ENCODE peak calls at places on chromosomes 7 and 10, in five cellular contexts. One of them, this sample, is unnamed.

GRCh38 chr10:89390875-89391576 is 1.4 kb upstream of the IFIT1 start:
- DNase-seq in SK-N-SH: no peak
- DNase-seq in K562: no peak
- DNase-seq in GM12878: no peak
- DNase-seq in HepG2: no peak
- DNase-seq in this sample: no peak

GRCh38 chr10:61993676-61994401 is 92.3 kb downstream of the ARID5B start:
- DNase-seq in K562: no peak
- DNase-seq in SK-N-SH: no peak
- DNase-seq in GM12878: no peak
- DNase-seq in HepG2: no peak
- DNase-seq in this sample: no peak

GRCh38 chr10:49271346-49271745 is 27.6 kb upstream of the C10orf71 start:
- DNase-seq in SK-N-SH: no peak
- DNase-seq in K562: no peak
- DNase-seq in GM12878: no peak
- DNase-seq in HepG2: no peak
- DNase-seq in this sample: no peak

GRCh38 chr7:112929411-112929810 is 139.2 kb upstream of the TMEM168 start:
- DNase-seq in SK-N-SH: no peak
- DNase-seq in K562: no peak
- DNase-seq in HepG2: no peak
- DNase-seq in GM12878: no peak
- DNase-seq in this sample: no peak

GRCh38 chr10:28403090-28403489 is 100.2 kb upstream of the MPP7 start:
- DNase-seq in GM12878: no peak
- DNase-seq in HepG2: no peak
- DNase-seq in K562: no peak
- DNase-seq in SK-N-SH: no peak
- DNase-seq in this sample: no peak

GRCh38 chr10:29621161-29621560 is 13.6 kb downstream of the SVIL start:
- DNase-seq in HepG2: peak
- DNase-seq in K562: no peak
- DNase-seq in GM12878: no peak
- DNase-seq in SK-N-SH: no peak
- DNase-seq in this sample: no peak

GRCh38 chr10:44651834-44652233 is 259.3 kb upstream of the TMEM72 start:
- DNase-seq in SK-N-SH: no peak
- DNase-seq in K562: no peak
- DNase-seq in HepG2: no peak
- DNase-seq in GM12878: no peak
- DNase-seq in this sample: no peak

GRCh38 chr7:149720372-149721083 is 52.9 kb downstream of the ZNF467 start:
- DNase-seq in GM12878: no peak
- DNase-seq in HepG2: peak
- DNase-seq in K562: no peak
- DNase-seq in SK-N-SH: peak
- DNase-seq in this sample: no peak

GRCh38 chr10:47049906-47050305 is 138.7 kb downstream of the PTPN20 start:
- DNase-seq in SK-N-SH: no peak
- DNase-seq in GM12878: no peak
- DNase-seq in HepG2: no peak
- DNase-seq in K562: no peak
- DNase-seq in this sample: no peak

GRCh38 chr7:126398851-126399529 is 853.8 kb downstream of the GRM8 start:
- DNase-seq in K562: no peak
- DNase-seq in SK-N-SH: no peak
- DNase-seq in GM12878: no peak
- DNase-seq in HepG2: no peak
- DNase-seq in this sample: no peak

GRCh38 chr10:94413374-94413773 is 11.0 kb downstream of the TBC1D12 start:
- DNase-seq in GM12878: no peak
- DNase-seq in K562: no peak
- DNase-seq in SK-N-SH: no peak
- DNase-seq in HepG2: no peak
- DNase-seq in this sample: no peak

DNA sequence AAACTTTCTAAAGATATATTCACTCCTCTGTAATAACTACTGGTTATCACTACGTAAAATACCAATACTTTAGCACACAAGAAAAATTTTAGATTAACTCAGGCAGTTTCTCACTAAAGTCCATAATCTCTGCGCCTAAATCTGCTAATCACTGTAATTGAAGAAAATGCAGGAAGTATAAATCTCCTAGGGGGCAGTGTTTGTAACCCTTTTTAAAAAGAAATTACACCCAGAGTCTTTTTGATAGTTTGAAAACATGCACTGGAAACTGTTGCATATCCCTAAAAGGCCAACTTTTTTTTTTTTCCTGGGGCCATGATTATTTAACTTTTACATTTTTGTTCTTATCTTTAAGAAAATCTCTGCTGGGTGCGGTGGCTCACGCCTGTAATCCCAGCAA is 209.6 kb downstream of the KIAA1217 start:
- DNase-seq in SK-N-SH: no peak
- DNase-seq in GM12878: no peak
- DNase-seq in K562: no peak
- DNase-seq in HepG2: no peak
- DNase-seq in this sample: no peak
- TF ChIP-seq FOXM1 in SK-N-SH: no peak
- TF ChIP-seq FOXM1 in GM12878: no peak
- TF ChIP-seq FOXM1 in K562: no peak
- TF ChIP-seq FOXM1 in HepG2: no peak
- TF ChIP-seq FOXM1 in this sample: no peak

DNA sequence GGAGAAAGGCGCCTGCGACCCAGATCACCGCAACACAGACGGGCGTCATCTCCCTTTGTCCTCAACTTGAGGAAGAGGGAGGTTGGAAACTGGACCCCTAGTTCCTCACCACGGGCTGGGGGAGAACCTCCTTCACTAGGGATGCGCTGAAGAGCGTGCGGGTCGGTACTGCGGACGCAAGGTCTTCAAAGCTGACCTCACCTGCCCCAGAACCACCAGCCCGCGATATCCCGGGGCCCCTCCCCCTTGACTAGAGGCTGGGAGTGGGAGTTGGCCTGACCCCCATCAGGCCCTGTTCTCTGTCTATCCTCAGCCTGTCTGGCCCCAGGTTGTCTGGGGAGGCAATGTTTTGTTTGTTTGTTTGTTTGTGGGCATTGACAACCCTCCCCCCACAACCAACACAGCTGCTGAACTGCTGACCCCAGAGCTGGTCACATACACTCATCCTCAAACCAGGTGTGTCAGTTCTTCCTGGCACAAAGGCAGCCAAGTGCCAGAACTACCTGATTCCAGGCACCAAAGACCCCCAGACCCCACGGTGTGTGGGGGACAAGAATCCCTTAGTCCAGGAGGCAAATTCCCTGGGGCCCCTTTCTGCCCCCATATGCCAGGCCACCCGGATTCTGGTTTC is 2.9 kb downstream of the NPM3 start:
- DNase-seq in HepG2: no peak
- DNase-seq in GM12878: no peak
- DNase-seq in SK-N-SH: peak
- DNase-seq in K562: no peak
- DNase-seq in this sample: peak
- TF ChIP-seq FOXM1 in HepG2: no peak
- TF ChIP-seq FOXM1 in GM12878: no peak
- TF ChIP-seq FOXM1 in SK-N-SH: no peak
- TF ChIP-seq FOXM1 in K562: no peak
- TF ChIP-seq FOXM1 in this sample: no peak

DNA sequence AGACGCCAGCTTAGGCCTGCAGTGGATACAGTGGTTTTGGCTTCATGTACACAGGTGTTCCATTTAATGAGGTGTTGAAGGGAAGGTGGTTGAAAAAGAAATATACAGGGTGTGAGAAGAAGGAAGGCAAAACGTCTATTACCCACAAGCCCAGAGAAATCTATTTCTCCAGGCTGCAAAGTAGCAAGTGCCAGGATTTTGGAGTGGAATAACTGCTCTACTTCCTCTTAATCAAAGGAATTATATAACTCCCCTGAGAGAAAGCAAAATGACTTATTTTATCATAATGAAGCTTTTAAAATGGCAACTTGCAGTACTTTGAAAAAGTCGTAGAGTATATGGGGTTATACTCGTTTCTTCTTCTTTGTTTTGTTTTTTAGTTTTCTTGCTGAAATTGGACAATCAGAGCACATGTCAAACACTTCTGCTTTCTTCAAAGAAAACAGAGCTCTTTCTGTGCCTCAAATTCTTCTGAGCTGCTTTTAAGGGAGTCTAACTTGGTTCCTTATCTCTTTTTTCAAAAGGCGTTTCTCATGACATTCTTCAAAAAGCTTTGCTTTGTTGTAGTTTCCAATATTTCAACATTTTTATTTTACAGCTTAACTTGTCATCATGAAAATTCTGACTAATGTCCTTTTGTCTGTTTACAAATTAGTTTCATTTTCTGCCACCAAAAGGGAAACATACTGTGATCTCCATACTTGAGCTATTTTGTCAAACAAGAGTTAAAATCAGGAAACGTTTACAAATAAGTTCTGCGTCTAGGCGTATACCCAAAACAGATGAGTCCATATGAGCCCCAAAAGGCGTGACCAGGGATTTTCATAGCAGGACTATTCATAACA is 289.7 kb downstream of the FRMD4A start:
- DNase-seq in HepG2: no peak
- DNase-seq in K562: no peak
- DNase-seq in SK-N-SH: no peak
- DNase-seq in GM12878: no peak
- DNase-seq in this sample: no peak
- TF ChIP-seq FOXM1 in HepG2: no peak
- TF ChIP-seq FOXM1 in K562: no peak
- TF ChIP-seq FOXM1 in SK-N-SH: no peak
- TF ChIP-seq FOXM1 in GM12878: no peak
- TF ChIP-seq FOXM1 in this sample: no peak

DNA sequence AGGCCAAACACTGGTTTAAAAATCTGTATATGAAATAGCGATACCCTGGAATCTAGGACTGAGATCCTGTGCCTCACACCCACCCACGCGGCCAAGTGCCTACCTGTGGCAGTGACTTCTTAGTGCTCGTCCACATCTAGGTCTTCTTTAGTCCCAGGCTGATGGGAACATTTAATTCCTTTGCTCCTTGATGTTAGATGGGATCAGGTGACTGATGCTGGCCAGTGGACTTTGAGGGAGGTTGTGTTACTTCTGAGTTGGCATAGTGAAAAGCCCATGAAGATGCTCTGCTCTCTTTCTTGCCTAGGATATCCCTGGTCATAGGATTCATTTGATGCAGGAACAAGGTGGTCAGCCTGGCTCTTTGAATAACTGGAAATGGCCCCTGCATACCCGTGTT is 59.2 kb downstream of the BMPR1A start:
- DNase-seq in GM12878: no peak
- DNase-seq in K562: no peak
- DNase-seq in HepG2: no peak
- DNase-seq in SK-N-SH: no peak
- DNase-seq in this sample: no peak
- TF ChIP-seq FOXM1 in GM12878: no peak
- TF ChIP-seq FOXM1 in K562: no peak
- TF ChIP-seq FOXM1 in HepG2: no peak
- TF ChIP-seq FOXM1 in SK-N-SH: no peak
- TF ChIP-seq FOXM1 in this sample: no peak

GRCh38 chr10:130189466-130190064 is 53.4 kb downstream of the GLRX3 start:
- DNase-seq in SK-N-SH: peak
- DNase-seq in GM12878: no peak
- DNase-seq in K562: no peak
- DNase-seq in HepG2: no peak
- DNase-seq in this sample: no peak

GRCh38 chr10:130190737-130191115 is 54.5 kb downstream of the GLRX3 start:
- DNase-seq in K562: no peak
- DNase-seq in SK-N-SH: no peak
- DNase-seq in GM12878: no peak
- DNase-seq in HepG2: no peak
- DNase-seq in this sample: no peak

GRCh38 chr10:130185591-130185990 is 49.4 kb downstream of the GLRX3 start:
- DNase-seq in SK-N-SH: no peak
- DNase-seq in K562: no peak
- DNase-seq in GM12878: no peak
- DNase-seq in HepG2: no peak
- DNase-seq in this sample: no peak

GRCh38 chr10:130190065-130190736 is 54.0 kb downstream of the GLRX3 start:
- DNase-seq in HepG2: peak
- DNase-seq in K562: no peak
- DNase-seq in GM12878: peak
- DNase-seq in SK-N-SH: peak
- DNase-seq in this sample: peak

DNA sequence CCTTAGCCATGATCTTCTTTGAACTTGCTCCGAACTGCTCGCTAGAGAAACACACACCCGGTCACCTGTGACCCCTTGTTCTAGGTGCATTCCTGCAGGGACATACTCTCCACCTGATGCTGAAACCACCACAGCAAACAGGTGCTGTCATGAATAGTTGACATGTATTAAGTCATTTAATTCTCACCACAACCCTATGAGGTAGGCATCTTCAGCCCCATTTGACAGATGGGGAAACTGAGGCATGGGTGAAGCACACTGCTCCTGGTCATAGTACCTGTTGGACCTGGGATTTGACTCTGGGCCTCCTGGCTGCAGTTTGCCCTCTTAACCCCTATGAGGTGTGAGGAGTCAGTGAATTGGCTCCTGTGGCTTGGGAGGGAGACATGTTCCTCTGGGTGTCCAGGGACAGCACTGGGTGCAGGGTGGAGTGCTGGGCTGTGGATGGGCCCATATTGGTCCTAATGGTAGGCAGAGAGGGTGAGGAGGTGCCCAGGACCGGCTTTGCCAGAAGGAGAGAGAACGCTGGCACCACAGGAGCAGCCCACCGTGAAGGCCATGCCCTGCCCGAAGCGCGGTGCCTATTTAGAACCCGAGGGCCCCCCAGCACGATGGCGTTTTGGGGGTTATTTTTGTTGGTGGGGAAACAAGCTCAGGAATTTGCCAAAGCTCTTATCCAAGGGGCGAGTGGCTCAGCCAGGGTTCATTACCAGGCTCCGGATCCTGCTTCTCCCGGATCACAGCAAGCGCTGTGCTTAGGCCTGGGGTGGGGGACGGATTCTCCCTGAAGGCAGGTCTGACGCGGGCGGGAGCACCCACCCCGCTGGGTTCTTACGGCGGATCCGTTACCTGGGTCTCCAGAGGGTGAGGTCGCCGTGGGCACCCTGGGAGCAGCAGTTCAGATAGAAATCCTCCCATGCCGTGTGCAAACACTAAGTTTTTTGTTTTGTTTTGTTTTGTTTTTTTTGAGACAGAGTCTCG is 52.3 kb downstream of the GLRX3 start:
- DNase-seq in SK-N-SH: no peak
- DNase-seq in K562: no peak
- DNase-seq in GM12878: no peak
- DNase-seq in HepG2: peak
- DNase-seq in this sample: no peak
- TF ChIP-seq FOXM1 in SK-N-SH: no peak
- TF ChIP-seq FOXM1 in K562: no peak
- TF ChIP-seq FOXM1 in GM12878: no peak
- TF ChIP-seq FOXM1 in HepG2: no peak
- TF ChIP-seq FOXM1 in this sample: no peak

GRCh38 chr7:43439631-43440401 is 143.1 kb upstream of the STK17A start:
- DNase-seq in GM12878: peak
- DNase-seq in K562: peak
- DNase-seq in HepG2: peak
- DNase-seq in SK-N-SH: peak
- DNase-seq in this sample: peak
- TF ChIP-seq FOXM1 in GM12878: no peak
- TF ChIP-seq FOXM1 in K562: no peak
- TF ChIP-seq FOXM1 in HepG2: no peak
- TF ChIP-seq FOXM1 in SK-N-SH: no peak
- TF ChIP-seq FOXM1 in this sample: no peak